ENCODE peak calls at places on chromosomes 3 and 15, in five cellular contexts. E is HepG2, T is A549, O is K562, L is GM12878. K is an unnamed sample.

GRCh38 chr3:79618883-79619282 is 148.9 kb downstream of the ROBO1 start:
- DNase-seq in E (no peak), T (no peak), O (no peak), L (no peak), K (peak; percentile 13)

GRCh38 chr15:85351965-85352364 is 28.4 kb upstream of the AKAP13 start:
- DNase-seq in E (no peak), T (no peak), O (no peak), L (no peak), K (no peak)

GRCh38 chr15:50166216-50166615 is 15.8 kb upstream of the SLC27A2 start:
- DNase-seq in E (no peak), T (peak; percentile 38), O (no peak), L (no peak), K (no peak)

GRCh38 chr15:27045796-27046195 is 74.8 kb downstream of the GABRG3 start:
- DNase-seq in E (no peak), T (no peak), O (no peak), L (no peak), K (no peak)

GRCh38 chr3:9715764-9716437 is 12.3 kb downstream of the CPNE9 start:
- DNase-seq in E (peak; percentile 75), T (peak; percentile 86), O (peak; percentile 82), L (no peak), K (no peak)

GRCh38 chr3:183377307-183377959 is 51.0 kb downstream of the MCF2L2 start:
- DNase-seq in E (no peak), T (no peak), O (no peak), L (no peak), K (no peak)

GRCh38 chr15:100681335-100681746 is 79.0 kb downstream of the ASB7 start:
- DNase-seq in E (no peak), T (no peak), O (no peak), L (no peak), K (no peak)

GRCh38 chr15:101723874-101724674 is at the start of gene TARS3:
- DNase-seq in E (peak; percentile 82), T (peak; percentile 87), O (peak; percentile 97), L (peak; percentile 37), K (peak; percentile 96)

GRCh38 chr3:10551139-10551538 is 45.8 kb upstream of the ATP2B2 start:
- DNase-seq in E (no peak), T (no peak), O (no peak), L (no peak), K (no peak)

GRCh38 chr3:148791296-148791695 is 36.3 kb upstream of the CPB1 start:
- DNase-seq in E (no peak), T (no peak), O (no peak), L (no peak), K (no peak)

GRCh38 chr3:175716451-175716850 is 857.3 kb downstream of the NAALADL2 start:
- DNase-seq in E (no peak), T (no peak), O (no peak), L (no peak), K (no peak)

GRCh38 chr3:172516318-172517214 is 6.7 kb downstream of the TNFSF10 start:
- DNase-seq in E (no peak), T (no peak), O (no peak), L (no peak), K (no peak)

GRCh38 chr3:173748140-173748539 is 350.6 kb downstream of the NLGN1 start:
- DNase-seq in E (no peak), T (no peak), O (no peak), L (no peak), K (no peak)

GRCh38 chr3:173745952-173746682 is 348.6 kb downstream of the NLGN1 start:
- DNase-seq in E (no peak), T (no peak), O (no peak), L (no peak), K (no peak)

GRCh38 chr3:173744479-173744878 is 346.9 kb downstream of the NLGN1 start:
- DNase-seq in E (no peak), T (no peak), O (no peak), L (no peak), K (no peak)

GRCh38 chr3:173750095-173750494 is 352.6 kb downstream of the NLGN1 start:
- DNase-seq in E (no peak), T (no peak), O (no peak), L (no peak), K (no peak)

GRCh38 chr3:173747427-173747826 is 349.9 kb downstream of the NLGN1 start:
- DNase-seq in E (no peak), T (no peak), O (no peak), L (no peak), K (no peak)
- TF ChIP-seq ESRRA in E (no peak), T (no peak), O (no peak), L (no peak), K (no peak)

DNA sequence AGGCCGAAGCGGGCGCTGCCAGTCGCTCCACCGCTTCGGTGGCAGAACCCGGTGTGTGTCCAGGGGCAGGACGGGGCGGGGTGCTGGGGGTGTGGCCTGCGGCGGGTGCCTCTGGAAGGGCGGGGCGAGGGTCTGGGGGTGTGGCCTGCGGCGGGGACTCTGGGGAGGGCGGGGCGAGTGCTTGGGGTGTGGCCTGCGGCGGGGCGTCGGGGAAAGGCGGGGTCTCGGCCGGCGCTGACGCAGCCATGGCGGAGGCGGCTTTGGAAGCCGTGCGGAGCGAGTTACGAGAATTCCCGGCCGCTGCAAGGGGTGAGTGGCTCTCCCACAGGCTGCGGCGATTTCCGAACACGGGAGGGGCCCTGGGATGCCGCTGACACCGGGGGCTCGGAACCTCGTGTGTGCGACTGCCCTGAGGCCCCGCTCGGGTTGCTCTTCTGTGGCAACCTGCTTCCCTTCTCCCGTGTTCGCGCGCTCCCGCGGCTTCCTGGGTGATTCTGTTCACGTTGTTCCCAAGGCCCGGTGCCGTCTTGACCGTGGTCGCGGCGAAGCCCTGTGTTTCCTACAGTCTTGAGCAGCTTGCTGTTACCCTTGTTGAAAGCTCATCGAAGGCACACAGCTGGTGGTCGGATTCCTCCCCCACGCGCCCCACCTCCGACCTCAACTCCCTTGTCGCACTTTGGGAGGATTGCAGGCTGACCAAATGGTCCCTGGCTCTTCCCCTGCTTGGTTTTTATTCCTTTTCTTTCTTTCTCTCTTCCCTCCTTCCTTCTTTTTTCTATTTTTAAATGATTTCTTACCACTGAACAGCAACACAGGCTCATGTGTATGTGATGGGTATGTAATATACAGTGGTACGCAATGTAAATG is at the start of gene JMJD7:
- DNase-seq in E (peak; percentile 61), T (peak; percentile 82), O (peak; percentile 100), L (peak; percentile 44), K (peak; percentile 93)
- TF ChIP-seq ESRRA in E (no peak), T (no peak), O (peak; percentile 32), L (no peak), K (no peak)

DNA sequence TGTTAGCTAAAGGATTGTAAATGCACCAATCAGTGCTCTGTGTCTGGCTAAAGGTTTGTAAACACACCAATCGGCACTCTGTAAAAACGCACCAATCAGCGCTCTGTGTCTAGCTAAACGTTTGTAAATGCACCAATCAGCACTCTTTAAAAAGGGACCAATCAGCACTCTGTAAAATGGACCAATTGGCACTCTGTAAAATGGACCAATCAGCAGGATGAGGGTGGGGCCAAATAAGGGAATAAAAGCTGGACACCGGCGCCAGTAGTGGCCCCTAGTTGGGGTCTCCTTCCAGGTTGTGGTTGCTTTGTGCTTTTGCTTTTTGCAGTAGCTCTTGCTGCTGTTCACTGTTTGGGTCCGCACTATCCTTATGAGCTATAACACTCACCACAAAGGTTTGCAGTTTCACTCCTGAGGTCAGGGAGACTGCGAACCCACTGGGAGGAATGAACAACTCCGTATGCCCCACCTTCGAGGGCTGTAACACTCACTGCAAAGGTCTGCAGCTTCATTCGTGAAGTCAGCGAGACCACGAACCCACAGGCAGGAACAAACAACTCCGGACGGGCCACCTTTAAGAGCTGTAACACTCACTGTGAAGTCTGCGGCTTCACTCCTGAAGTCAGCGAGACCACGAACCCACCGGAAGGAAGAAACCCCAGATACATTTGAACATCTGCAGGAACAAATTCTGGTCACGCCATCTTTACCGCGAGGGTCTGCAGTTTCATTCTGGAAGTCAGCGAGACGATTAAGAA is 1.1 kb upstream of the SUCLG2 start:
- DNase-seq in E (peak; percentile 20), T (no peak), O (no peak), L (peak; percentile 57), K (no peak)
- TF ChIP-seq ESRRA in E (no peak), T (no peak), O (no peak), L (no peak), K (no peak)

DNA sequence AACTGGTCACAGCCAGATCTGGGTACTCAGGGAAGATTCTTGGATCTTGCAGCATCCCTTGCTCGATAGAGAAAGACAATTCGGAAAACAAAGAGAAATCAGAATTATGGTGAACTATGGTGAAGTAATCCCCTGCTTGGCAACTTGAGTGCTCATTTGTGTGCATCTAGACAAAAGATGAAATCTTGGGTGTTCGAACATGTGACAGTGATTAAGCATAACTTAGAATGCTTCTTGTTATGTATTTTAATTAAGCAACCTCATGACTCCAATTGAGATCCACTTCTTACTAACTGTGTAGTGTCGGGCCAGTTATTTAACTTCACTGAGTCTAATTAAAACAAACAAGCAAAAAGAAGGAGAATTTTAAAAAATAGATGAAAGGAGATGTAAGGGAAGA is 56.5 kb downstream of the ZNF385D start:
- DNase-seq in E (no peak), T (no peak), O (no peak), L (no peak), K (no peak)
- TF ChIP-seq ESRRA in E (no peak), T (no peak), O (no peak), L (no peak), K (no peak)

DNA sequence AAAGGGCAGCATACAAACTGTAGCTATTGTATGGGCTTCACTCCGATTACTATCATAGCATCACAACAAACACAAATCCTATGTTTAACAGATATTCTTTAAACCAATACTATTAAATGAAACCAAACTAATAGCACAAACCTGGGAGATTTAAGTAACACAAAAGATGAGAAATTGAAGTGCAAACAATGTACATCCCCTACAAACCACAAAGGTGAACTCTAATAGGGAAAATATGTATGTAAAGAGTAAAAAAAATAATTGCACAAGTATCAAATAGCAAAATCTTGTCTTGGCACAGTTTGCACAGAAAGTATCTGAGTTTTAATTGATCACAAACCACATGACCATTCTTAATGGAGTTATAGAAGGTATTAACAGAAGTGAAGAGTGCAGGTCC is 138.5 kb downstream of the CPNE4 start:
- DNase-seq in E (no peak), T (no peak), O (no peak), L (no peak), K (no peak)
- TF ChIP-seq ESRRA in E (no peak), T (no peak), O (no peak), L (no peak), K (no peak)

GRCh38 chr3:48140284-48140683 is 47.9 kb downstream of the CDC25A start:
- DNase-seq in E (no peak), T (no peak), O (no peak), L (no peak), K (no peak)

GRCh38 chr3:48143977-48144376 is 44.2 kb downstream of the CDC25A start:
- DNase-seq in E (no peak), T (no peak), O (no peak), L (no peak), K (no peak)

GRCh38 chr3:48141225-48142137 is 46.7 kb downstream of the CDC25A start:
- DNase-seq in E (no peak), T (no peak), O (no peak), L (no peak), K (no peak)

GRCh38 chr3:48142316-48142870 is 45.8 kb downstream of the CDC25A start:
- DNase-seq in E (no peak), T (no peak), O (no peak), L (no peak), K (no peak)

DNA sequence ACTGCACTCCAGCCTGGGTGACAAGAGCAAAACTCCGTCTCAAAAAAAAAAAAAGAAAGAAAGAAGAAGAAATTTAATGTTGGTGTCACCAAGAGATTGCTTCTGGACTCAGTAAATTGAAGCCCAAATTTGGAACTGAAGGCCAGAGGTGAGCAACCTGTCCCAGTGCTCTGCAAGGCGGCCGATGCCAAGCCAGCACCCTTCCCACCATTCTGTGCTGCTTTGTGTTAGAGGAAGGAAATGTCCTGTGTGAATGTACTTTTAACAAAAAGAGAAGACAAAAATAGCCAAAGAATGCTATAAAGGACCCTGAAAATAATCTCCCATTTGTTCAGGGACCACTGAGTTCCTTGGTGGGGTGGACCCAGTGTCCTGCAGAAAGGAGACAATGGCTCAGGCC is 44.6 kb downstream of the CDC25A start:
- DNase-seq in E (no peak), T (no peak), O (no peak), L (no peak), K (no peak)
- TF ChIP-seq ESRRA in E (no peak), T (no peak), O (no peak), L (no peak), K (no peak)

K was measured in WTC11.